ENCODE peak calls at places on chromosomes 3 and 15, in four cellular contexts. One of them, this sample, is unnamed.

GRCh38 chr3:56858331-56858730 is 56.6 kb upstream of the ARHGEF3 start:
- DNase-seq in SK-N-SH: no peak
- DNase-seq in HepG2: peak; percentile 25
- DNase-seq in HCT116: no peak
- DNase-seq in this sample: peak; percentile 10

GRCh38 chr3:133437391-133438093 is 37.7 kb downstream of the BFSP2 start:
- DNase-seq in SK-N-SH: peak; percentile 77
- DNase-seq in HepG2: no peak
- DNase-seq in HCT116: no peak
- DNase-seq in this sample: peak; percentile 90

GRCh38 chr3:186915808-186916796 is 14.2 kb upstream of the ST6GAL1 start:
- DNase-seq in SK-N-SH: peak; percentile 34
- DNase-seq in HepG2: no peak
- DNase-seq in HCT116: no peak
- DNase-seq in this sample: peak; percentile 56

GRCh38 chr3:179279294-179279693 is 28.4 kb upstream of the KCNMB3 start:
- DNase-seq in SK-N-SH: no peak
- DNase-seq in HepG2: no peak
- DNase-seq in HCT116: no peak
- DNase-seq in this sample: no peak

GRCh38 chr3:156010829-156011228 is 109.5 kb upstream of the KCNAB1 start:
- DNase-seq in SK-N-SH: no peak
- DNase-seq in HepG2: peak; percentile 13
- DNase-seq in HCT116: peak; percentile 12
- DNase-seq in this sample: peak; percentile 63

GRCh38 chr15:70044168-70044567 is 53.5 kb downstream of the TLE3 start:
- DNase-seq in SK-N-SH: no peak
- DNase-seq in HepG2: no peak
- DNase-seq in HCT116: no peak
- DNase-seq in this sample: no peak

GRCh38 chr3:171383206-171384018 is 76.8 kb downstream of the TNIK start:
- DNase-seq in SK-N-SH: no peak
- DNase-seq in HepG2: no peak
- DNase-seq in HCT116: no peak
- DNase-seq in this sample: peak; percentile 59

GRCh38 chr3:161884830-161885229 is 388.2 kb downstream of the OTOL1 start:
- DNase-seq in SK-N-SH: no peak
- DNase-seq in HepG2: no peak
- DNase-seq in HCT116: no peak
- DNase-seq in this sample: no peak

GRCh38 chr3:133426721-133427120 is 26.9 kb downstream of the BFSP2 start:
- DNase-seq in SK-N-SH: no peak
- DNase-seq in HepG2: no peak
- DNase-seq in HCT116: no peak
- DNase-seq in this sample: no peak

GRCh38 chr15:101781927-101782326 is 21.4 kb upstream of the OR4F6 start:
- DNase-seq in SK-N-SH: no peak
- DNase-seq in HepG2: no peak
- DNase-seq in HCT116: no peak
- DNase-seq in this sample: no peak

GRCh38 chr15:44694416-44694815 is 16.7 kb downstream of the PATL2 start:
- DNase-seq in SK-N-SH: no peak
- DNase-seq in HepG2: no peak
- DNase-seq in HCT116: no peak
- DNase-seq in this sample: no peak

GRCh38 chr15:85771781-85772445 is 22.8 kb downstream of the KLHL25 start:
- DNase-seq in SK-N-SH: no peak
- DNase-seq in HepG2: no peak
- DNase-seq in HCT116: no peak
- DNase-seq in this sample: no peak

DNA sequence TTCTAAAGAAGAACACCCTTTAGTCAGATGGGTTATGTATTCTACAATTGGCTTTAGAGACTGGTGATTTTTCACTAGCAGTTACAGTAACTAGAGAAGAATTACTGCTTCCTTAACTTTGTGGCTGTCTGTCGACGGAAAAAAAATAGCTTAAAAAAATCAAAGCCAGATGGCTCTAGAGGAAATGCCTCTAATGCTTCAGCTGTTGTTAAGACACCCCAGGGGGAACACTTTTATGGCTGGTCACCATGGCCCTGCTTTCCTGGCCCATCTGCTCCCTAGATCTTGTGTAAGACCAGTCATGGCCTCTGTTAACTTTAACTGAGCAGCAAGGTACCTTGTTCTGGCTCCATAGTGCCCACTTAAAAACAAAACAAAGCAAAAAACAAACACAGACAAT is 198.6 kb upstream of the PLSCR5 start:
- DNase-seq in SK-N-SH: no peak
- DNase-seq in HepG2: no peak
- DNase-seq in HCT116: no peak
- DNase-seq in this sample: no peak
- TF ChIP-seq JUND in SK-N-SH: no peak
- TF ChIP-seq JUND in HepG2: no peak
- TF ChIP-seq JUND in HCT116: no peak
- TF ChIP-seq JUND in this sample: no peak

DNA sequence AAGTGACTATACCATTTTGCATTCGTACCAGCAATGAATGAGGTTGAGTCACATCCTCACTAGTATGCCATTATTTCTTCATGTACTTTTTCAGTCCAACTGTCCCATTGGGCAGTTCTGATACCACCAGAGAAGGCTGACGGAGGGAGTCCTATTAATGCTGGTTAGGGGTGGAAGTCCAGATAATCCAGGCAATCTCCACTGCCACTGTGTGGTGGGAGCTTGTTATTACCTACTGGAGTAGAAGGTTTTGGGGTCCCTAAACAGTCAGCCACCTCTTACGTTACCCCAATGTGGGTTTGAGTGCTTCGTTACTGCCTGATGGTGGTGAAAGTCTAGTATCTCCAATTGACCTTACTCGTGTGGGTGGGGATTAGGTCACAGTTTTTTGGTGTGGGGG is 210.8 kb downstream of the DOCK3 start:
- DNase-seq in SK-N-SH: peak; percentile 4
- DNase-seq in HepG2: peak; percentile 6
- DNase-seq in HCT116: no peak
- DNase-seq in this sample: peak; percentile 15
- TF ChIP-seq JUND in SK-N-SH: no peak
- TF ChIP-seq JUND in HepG2: no peak
- TF ChIP-seq JUND in HCT116: no peak
- TF ChIP-seq JUND in this sample: no peak

GRCh38 chr3:197427013-197427412 is 128.6 kb upstream of the DLG1 start:
- DNase-seq in SK-N-SH: peak; percentile 74
- DNase-seq in HepG2: no peak
- DNase-seq in HCT116: no peak
- DNase-seq in this sample: peak; percentile 70

GRCh38 chr3:197430502-197430901 is 125.3 kb downstream of the BDH1 start:
- DNase-seq in SK-N-SH: no peak
- DNase-seq in HepG2: no peak
- DNase-seq in HCT116: no peak
- DNase-seq in this sample: no peak

GRCh38 chr3:197428961-197429360 is 126.8 kb downstream of the BDH1 start:
- DNase-seq in SK-N-SH: no peak
- DNase-seq in HepG2: no peak
- DNase-seq in HCT116: no peak
- DNase-seq in this sample: no peak

GRCh38 chr3:197426161-197426566 is 127.8 kb upstream of the DLG1 start:
- DNase-seq in SK-N-SH: peak; percentile 53
- DNase-seq in HepG2: no peak
- DNase-seq in HCT116: no peak
- DNase-seq in this sample: peak; percentile 29

GRCh38 chr3:197428117-197428761 is 127.5 kb downstream of the BDH1 start:
- DNase-seq in SK-N-SH: peak; percentile 54
- DNase-seq in HepG2: peak; percentile 28
- DNase-seq in HCT116: peak; percentile 32
- DNase-seq in this sample: peak; percentile 40
- TF ChIP-seq JUND in SK-N-SH: no peak
- TF ChIP-seq JUND in HepG2: no peak
- TF ChIP-seq JUND in HCT116: no peak
- TF ChIP-seq JUND in this sample: no peak

GRCh38 chr3:47367631-47368030 is 13.2 kb upstream of the PTPN23 start:
- DNase-seq in SK-N-SH: no peak
- DNase-seq in HepG2: no peak
- DNase-seq in HCT116: no peak
- DNase-seq in this sample: no peak
- TF ChIP-seq JUND in SK-N-SH: no peak
- TF ChIP-seq JUND in HepG2: no peak
- TF ChIP-seq JUND in HCT116: no peak
- TF ChIP-seq JUND in this sample: no peak

DNA sequence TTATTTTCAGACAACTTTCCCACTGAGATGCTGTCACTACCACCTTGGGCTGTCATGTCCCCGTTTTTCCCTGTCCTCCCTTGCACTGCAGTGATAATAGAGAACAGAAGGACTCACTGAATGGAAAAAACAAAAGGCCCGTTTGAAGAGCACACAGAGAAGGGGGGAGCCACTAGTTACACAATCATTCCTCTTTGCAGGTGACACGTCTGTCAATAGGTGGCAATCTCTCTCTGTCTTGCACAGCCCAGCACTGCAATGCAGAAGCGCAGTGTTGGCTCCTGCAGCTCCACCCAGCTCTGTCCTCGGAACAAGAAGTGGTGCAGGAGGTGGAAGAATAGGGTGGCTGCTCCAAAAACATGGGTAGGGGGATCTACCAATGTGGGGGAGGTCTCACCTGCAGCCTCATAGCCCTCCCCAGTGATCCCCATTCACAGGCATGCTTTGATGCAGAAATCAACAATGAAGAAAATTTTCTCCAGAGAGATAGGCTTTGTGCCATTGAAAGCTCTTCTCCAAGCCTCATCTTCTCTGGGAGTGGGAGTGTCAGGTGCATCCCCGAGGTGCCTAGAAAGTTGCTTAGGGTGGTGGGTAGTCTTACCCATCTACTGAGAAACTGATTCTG is 31.8 kb downstream of the FSTL1 start:
- DNase-seq in SK-N-SH: peak; percentile 58
- DNase-seq in HepG2: peak; percentile 76
- DNase-seq in HCT116: peak; percentile 36
- DNase-seq in this sample: peak; percentile 54
- TF ChIP-seq JUND in SK-N-SH: no peak
- TF ChIP-seq JUND in HepG2: no peak
- TF ChIP-seq JUND in HCT116: no peak
- TF ChIP-seq JUND in this sample: no peak

GRCh38 chr3:28328188-28329151 is 20.1 kb upstream of the ZCWPW2 start:
- DNase-seq in SK-N-SH: no peak
- DNase-seq in HepG2: no peak
- DNase-seq in HCT116: no peak
- DNase-seq in this sample: no peak
- TF ChIP-seq JUND in SK-N-SH: no peak
- TF ChIP-seq JUND in HepG2: no peak
- TF ChIP-seq JUND in HCT116: no peak
- TF ChIP-seq JUND in this sample: no peak

DNA sequence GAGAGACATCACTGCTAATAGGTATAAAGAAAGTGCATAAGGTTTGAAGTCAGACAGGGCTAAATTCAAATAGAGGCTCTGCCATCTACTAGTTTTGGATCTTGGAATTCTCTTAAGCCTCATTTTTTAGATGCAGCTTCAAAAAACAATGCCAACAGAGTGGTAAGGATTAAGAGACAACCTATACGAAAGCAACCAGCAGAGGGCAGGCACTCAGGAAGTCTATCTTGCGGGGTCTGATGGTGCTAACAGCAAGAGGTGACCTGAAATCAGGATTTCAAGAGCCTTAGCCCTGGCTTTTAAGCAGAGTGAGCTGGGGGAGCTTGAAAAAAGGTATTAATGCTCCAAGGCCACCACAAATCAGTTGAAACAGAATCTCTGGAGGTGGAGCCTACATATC is 40.7 kb downstream of the LDHAL6B start:
- DNase-seq in SK-N-SH: peak; percentile 41
- DNase-seq in HepG2: peak; percentile 74
- DNase-seq in HCT116: no peak
- DNase-seq in this sample: peak; percentile 39
- TF ChIP-seq JUND in SK-N-SH: no peak
- TF ChIP-seq JUND in HepG2: no peak
- TF ChIP-seq JUND in HCT116: no peak
- TF ChIP-seq JUND in this sample: no peak

GRCh38 chr3:124168271-124168670 is 176.3 kb upstream of the ROPN1 start:
- DNase-seq in SK-N-SH: no peak
- DNase-seq in HepG2: no peak
- DNase-seq in HCT116: no peak
- DNase-seq in this sample: no peak
- TF ChIP-seq JUND in SK-N-SH: no peak
- TF ChIP-seq JUND in HepG2: no peak
- TF ChIP-seq JUND in HCT116: no peak
- TF ChIP-seq JUND in this sample: no peak

GRCh38 chr15:88702983-88703382 is 64.2 kb downstream of the ISG20 start:
- DNase-seq in SK-N-SH: no peak
- DNase-seq in HepG2: no peak
- DNase-seq in HCT116: no peak
- DNase-seq in this sample: no peak
- TF ChIP-seq JUND in SK-N-SH: no peak
- TF ChIP-seq JUND in HepG2: no peak
- TF ChIP-seq JUND in HCT116: no peak
- TF ChIP-seq JUND in this sample: no peak

This sample was measured in T47D.